ENCODE peak calls at places on chromosomes 16 and 17, in six cellular contexts. Y is neuronal stem cell; P is CD4-positive, alpha-beta memory T cell; S is tibial artery; U is RWPE1; B is right cardiac atrium. K is an unnamed sample.

GRCh38 chr16:89506113-89506504 is 2.1 kb upstream of the SPG7 start:
- DNase-seq in Y (no peak), P (no peak), S (no peak), U (no peak), B (no peak), K (no peak)

GRCh38 chr16:57801098-57801855 is 1.0 kb downstream of the KIFC3 start:
- DNase-seq in Y (no peak), P (no peak), S (no peak), U (peak; percentile 69), B (no peak), K (no peak)

GRCh38 chr17:55320594-55321506 is 56.1 kb downstream of the HLF start:
- DNase-seq in Y (no peak), P (no peak), S (no peak), U (peak; percentile 13), B (no peak), K (peak; percentile 27)

GRCh38 chr17:28953444-28954118 is 2.3 kb upstream of the PHF12 start:
- DNase-seq in Y (peak; percentile 83), P (peak; percentile 37), S (peak; percentile 45), U (no peak), B (peak; percentile 49), K (no peak)

GRCh38 chr17:38574712-38575111 is 31.0 kb downstream of the SRCIN1 start:
- DNase-seq in Y (no peak), P (no peak), S (no peak), U (no peak), B (no peak), K (no peak)

GRCh38 chr17:29412780-29413565 is 22.8 kb downstream of the TAOK1 start:
- DNase-seq in Y (no peak), P (no peak), S (no peak), U (peak; percentile 36), B (no peak), K (no peak)

GRCh38 chr17:30964878-30965277 is 6.0 kb upstream of the RNF135 start:
- DNase-seq in Y (no peak), P (no peak), S (no peak), U (no peak), B (no peak), K (no peak)

GRCh38 chr17:8997994-8998628 is 23.2 kb upstream of the NTN1 start:
- DNase-seq in Y (peak; percentile 56), P (peak; percentile 80), S (peak; percentile 49), U (peak; percentile 84), B (peak; percentile 55), K (peak; percentile 79)

GRCh38 chr17:37694734-37695133 is 50.1 kb downstream of the HNF1B start:
- DNase-seq in Y (no peak), P (no peak), S (no peak), U (no peak), B (no peak), K (no peak)

GRCh38 chr16:31471875-31472558 is at the start of gene TGFB1I1:
- DNase-seq in Y (no peak), P (no peak), S (peak; percentile 59), U (peak; percentile 45), B (peak; percentile 85), K (peak; percentile 89)

GRCh38 chr17:65283704-65284103 is 146.5 kb downstream of the RGS9 start:
- DNase-seq in Y (no peak), P (no peak), S (no peak), U (peak; percentile 21), B (no peak), K (peak; percentile 11)

GRCh38 chr16:70661918-70662641 is 15.7 kb downstream of the IL34 start:
- DNase-seq in Y (no peak), P (no peak), S (no peak), U (no peak), B (no peak), K (no peak)

GRCh38 chr17:35913611-35914010 is 17.0 kb downstream of the RDM1 start:
- DNase-seq in Y (no peak), P (no peak), S (no peak), U (no peak), B (no peak), K (no peak)

GRCh38 chr17:35912942-35913341 is 17.6 kb downstream of the RDM1 start:
- DNase-seq in Y (no peak), P (no peak), S (no peak), U (no peak), B (no peak), K (no peak)

GRCh38 chr17:35914354-35914753 is 16.2 kb downstream of the RDM1 start:
- DNase-seq in Y (no peak), P (no peak), S (no peak), U (no peak), B (no peak), K (no peak)

GRCh38 chr17:35917519-35918213 is 12.9 kb downstream of the RDM1 start:
- DNase-seq in Y (no peak), P (no peak), S (no peak), U (no peak), B (no peak), K (no peak)

GRCh38 chr17:35915153-35915969 is 15.2 kb downstream of the RDM1 start:
- DNase-seq in Y (no peak), P (no peak), S (no peak), U (no peak), B (no peak), K (no peak)
- H3K27ac ChIP-seq in Y (no peak overlapping the region), P (no peak overlapping the region), S (no peak overlapping the region), U (no peak overlapping the region), B (no peak overlapping the region), K (no peak overlapping the region)

DNA sequence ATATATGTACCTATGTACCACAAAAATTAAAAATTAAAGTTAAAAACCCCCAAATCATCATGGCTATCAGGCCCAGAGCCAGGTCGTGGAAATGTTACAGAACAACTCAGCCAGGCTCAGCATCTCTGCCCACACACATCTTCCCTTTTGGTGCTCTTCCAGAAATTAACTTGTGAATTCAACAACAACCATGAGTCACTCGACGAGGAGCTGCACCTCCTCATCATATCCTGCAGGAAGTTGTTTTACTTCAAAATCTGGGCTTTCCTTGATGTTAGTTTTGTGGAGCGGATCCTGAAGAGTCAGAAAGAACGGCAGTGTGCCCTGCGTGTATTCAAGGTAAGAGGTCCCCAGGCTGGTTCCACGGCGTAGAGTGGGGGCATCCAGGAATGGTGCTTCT is 10.6 kb downstream of the FBXO39 start:
- DNase-seq in Y (no peak), P (no peak), S (no peak), U (peak; percentile 41), B (no peak), K (no peak)
- H3K27ac ChIP-seq in Y (no peak overlapping the region), P (no peak overlapping the region), S (no peak overlapping the region), U (peak overlapping the region; percentile 69), B (no peak overlapping the region), K (no peak overlapping the region)

DNA sequence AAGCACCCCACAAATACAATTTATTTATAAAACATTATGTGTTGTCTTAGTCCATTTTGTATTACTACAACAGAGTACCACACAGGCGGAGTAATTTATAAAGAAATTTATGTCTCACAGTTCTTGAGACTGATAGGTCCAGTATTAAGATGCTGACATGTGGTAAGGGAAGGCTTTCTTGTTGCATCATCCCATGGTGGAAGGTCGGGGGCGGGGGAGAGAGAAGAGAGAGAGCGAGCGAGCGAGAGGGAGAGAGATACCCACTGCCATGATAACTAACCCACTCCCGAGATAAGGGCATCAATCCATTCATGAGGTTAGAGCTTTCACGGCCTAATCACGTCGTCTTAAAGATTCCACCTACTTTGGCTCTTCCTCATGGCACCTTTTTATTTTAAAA is 117.8 kb downstream of the KCNJ12 start:
- DNase-seq in Y (no peak), P (no peak), S (no peak), U (no peak), B (no peak), K (no peak)
- H3K27ac ChIP-seq in Y (no peak overlapping the region), P (no peak overlapping the region), S (no peak overlapping the region), U (no peak overlapping the region), B (no peak overlapping the region), K (no peak overlapping the region)

GRCh38 chr17:7020894-7021664 is 1.8 kb upstream of the BCL6B start:
- DNase-seq in Y (no peak), P (no peak), S (no peak), U (no peak), B (no peak), K (no peak)

GRCh38 chr17:7018331-7018964 is 4.4 kb upstream of the BCL6B start:
- DNase-seq in Y (no peak), P (no peak), S (peak; percentile 72), U (no peak), B (peak; percentile 77), K (no peak)

GRCh38 chr17:7019839-7020519 is 2.9 kb upstream of the BCL6B start:
- DNase-seq in Y (no peak), P (no peak), S (no peak), U (no peak), B (peak; percentile 70), K (peak; percentile 73)

GRCh38 chr17:7017827-7018200 is 5.0 kb upstream of the BCL6B start:
- DNase-seq in Y (no peak), P (no peak), S (no peak), U (no peak), B (no peak), K (peak; percentile 63)

DNA sequence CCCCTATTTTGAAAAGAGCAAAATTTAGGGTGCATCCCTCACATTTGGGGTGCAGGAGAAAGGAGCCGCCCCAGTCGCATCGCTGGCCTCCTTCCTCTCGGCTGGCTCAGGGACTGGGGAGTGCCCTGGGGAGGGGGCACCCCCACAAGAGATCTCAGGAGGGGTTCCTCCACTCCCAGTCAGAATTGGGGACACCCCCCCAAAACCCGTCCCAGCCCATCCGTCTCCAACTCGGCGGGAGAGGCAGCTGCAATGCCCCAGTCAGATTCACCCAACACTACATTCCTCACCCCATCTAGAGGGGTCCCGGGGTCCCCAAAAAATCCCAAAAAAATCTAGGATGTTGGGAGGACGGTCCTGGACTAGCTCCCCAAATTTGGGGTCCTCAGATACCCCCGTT is 3.4 kb upstream of the BCL6B start:
- DNase-seq in Y (no peak), P (no peak), S (no peak), U (no peak), B (peak; percentile 27), K (no peak)
- H3K27ac ChIP-seq in Y (no peak overlapping the region), P (no peak overlapping the region), S (peak overlapping the region; percentile 91), U (peak overlapping the region; percentile 66), B (peak overlapping the region; percentile 78), K (peak overlapping the region; percentile 99)

GRCh38 chr16:86281435-86281834 is 228.9 kb upstream of the FOXF1 start:
- DNase-seq in Y (no peak), P (no peak), S (no peak), U (no peak), B (no peak), K (no peak)
- H3K27ac ChIP-seq in Y (no peak overlapping the region), P (no peak overlapping the region), S (no peak overlapping the region), U (no peak overlapping the region), B (no peak overlapping the region), K (no peak overlapping the region)

GRCh38 chr16:73000020-73000906 is 47.7 kb downstream of the ZFHX3 start:
- DNase-seq in Y (no peak), P (no peak), S (peak; percentile 81), U (no peak), B (peak; percentile 76), K (peak; percentile 73)
- H3K27ac ChIP-seq in Y (no peak overlapping the region), P (no peak overlapping the region), S (peak overlapping the region; percentile 70), U (peak overlapping the region; percentile 67), B (peak overlapping the region; percentile 68), K (peak overlapping the region; percentile 63)

DNA sequence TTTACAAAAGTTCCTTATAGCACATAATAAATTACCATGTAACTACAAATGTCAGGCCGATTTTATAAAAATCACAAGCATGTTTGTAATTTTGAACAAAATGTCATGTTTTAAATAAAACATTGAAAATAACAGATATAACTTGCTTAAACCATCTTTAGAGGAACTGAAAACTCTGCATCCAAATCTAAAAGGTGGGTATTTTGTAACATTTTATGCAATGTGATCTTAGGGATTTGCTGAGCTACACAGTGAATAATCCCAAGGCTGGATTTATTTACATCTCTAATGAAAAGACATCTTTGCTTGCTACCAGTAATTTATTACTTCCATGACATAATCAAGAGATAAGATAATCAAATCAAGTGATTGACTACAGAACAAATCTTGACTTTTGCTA is 47.5 kb downstream of the N4BP1 start:
- DNase-seq in Y (no peak), P (no peak), S (no peak), U (no peak), B (no peak), K (no peak)
- H3K27ac ChIP-seq in Y (no peak overlapping the region), P (no peak overlapping the region), S (no peak overlapping the region), U (no peak overlapping the region), B (no peak overlapping the region), K (no peak overlapping the region)

K was measured in ascending aorta.